ENCODE peak calls at places on chromosomes 11 and 22, in four cellular contexts. Q, Z, S and A are unnamed samples.

GRCh38 chr11:105220175-105220574 is 80.6 kb upstream of the CARD18 start:
- DNase-seq in S (no peak), Z (no peak), Q (no peak), A (no peak)

GRCh38 chr11:125433454-125434121 is 62.5 kb downstream of the FEZ1 start:
- DNase-seq in Q (peak; percentile 89), Z (no peak), S (peak; percentile 51), A (peak; percentile 61)

GRCh38 chr11:106091480-106092123 is 14.1 kb downstream of the AASDHPPT start:
- DNase-seq in S (peak; percentile 79), Q (no peak), Z (no peak), A (peak; percentile 49)

GRCh38 chr11:121936781-121937447 is 179.1 kb downstream of the BLID start:
- DNase-seq in S (peak; percentile 91), Q (no peak), Z (no peak), A (peak; percentile 64)

GRCh38 chr22:42684462-42685195 is 35.4 kb upstream of the CYB5R3 start:
- DNase-seq in S (peak; percentile 67), Q (no peak), Z (no peak), A (no peak)

GRCh38 chr22:16933274-16933923 is 74.6 kb downstream of the GAB4 start:
- DNase-seq in Z (no peak), S (no peak), Q (no peak), A (no peak)

GRCh38 chr11:87851234-87851633 is 324.0 kb downstream of the RAB38 start:
- DNase-seq in S (peak; percentile 11), Z (no peak), Q (no peak), A (peak; percentile 16)

GRCh38 chr11:61335355-61335710 is 2.3 kb downstream of the TKFC start:
- DNase-seq in S (no peak), Q (no peak), Z (no peak), A (no peak)

GRCh38 chr11:122723576-122723975 is 68.1 kb downstream of the UBASH3B start:
- DNase-seq in Q (no peak), Z (no peak), S (no peak), A (no peak)

GRCh38 chr11:62343822-62344609 is 6.8 kb downstream of the ASRGL1 start:
- DNase-seq in S (no peak), Z (no peak), Q (no peak), A (no peak)
- TF ChIP-seq CTCF in S (no peak), Z (no peak), Q (no peak), A (no peak)

GRCh38 chr11:64268028-64268686 is 16.3 kb downstream of the BAD start:
- DNase-seq in S (no peak), Z (no peak), Q (no peak), A (no peak)

GRCh38 chr11:64275031-64275800 is 9.2 kb downstream of the BAD start:
- DNase-seq in Q (no peak), S (no peak), Z (no peak), A (no peak)

GRCh38 chr11:64268687-64269379 is 15.6 kb downstream of the BAD start:
- DNase-seq in S (peak; percentile 47), Z (peak; percentile 23), Q (peak; percentile 53), A (peak; percentile 73)

GRCh38 chr11:64269380-64270234 is 14.9 kb downstream of the BAD start:
- DNase-seq in S (peak; percentile 100), Q (peak; percentile 100), Z (peak; percentile 95), A (peak; percentile 100)

DNA sequence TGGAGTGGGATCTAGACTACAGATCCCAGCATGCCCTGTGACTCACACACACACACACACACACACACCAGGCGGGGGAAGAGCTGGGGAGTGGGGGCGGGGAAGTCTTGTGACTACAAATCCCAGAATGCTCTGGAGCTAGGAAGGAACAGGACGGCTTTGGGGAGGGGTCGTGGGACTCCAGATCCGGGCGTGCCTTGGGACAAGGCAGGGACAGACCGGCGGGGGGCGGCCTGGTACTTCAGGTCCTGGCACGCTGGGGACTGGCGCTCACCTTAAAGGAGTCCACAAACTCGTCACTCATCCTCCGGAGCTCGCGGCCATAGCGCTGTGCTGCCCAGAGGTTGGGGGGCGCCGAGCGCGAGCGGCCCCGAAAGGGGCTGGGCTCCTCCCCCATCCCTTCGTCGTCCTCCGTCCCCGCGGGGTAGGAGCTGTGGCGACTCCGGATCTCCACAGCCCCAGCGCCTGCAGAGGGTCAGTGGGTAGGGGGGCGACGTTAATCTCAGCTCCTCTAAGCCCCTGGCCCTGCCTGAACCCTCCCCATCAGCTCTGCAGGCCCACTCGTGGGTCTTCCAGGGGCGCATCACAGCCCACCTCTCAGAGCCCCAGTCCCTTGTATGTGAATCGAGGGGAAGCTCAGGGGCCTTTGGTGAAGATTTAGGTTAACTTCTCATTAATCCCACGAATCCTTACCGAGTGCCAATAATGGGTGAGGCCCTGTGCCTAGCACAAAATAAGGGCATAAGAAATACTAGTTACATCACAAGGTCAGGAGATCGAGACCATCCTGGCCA is 12.9 kb downstream of the BAD start:
- DNase-seq in S (peak; percentile 92), Q (peak; percentile 99), Z (peak; percentile 76), A (peak; percentile 89)
- TF ChIP-seq CTCF in S (no peak), Q (peak; percentile 33), Z (no peak), A (no peak)

DNA sequence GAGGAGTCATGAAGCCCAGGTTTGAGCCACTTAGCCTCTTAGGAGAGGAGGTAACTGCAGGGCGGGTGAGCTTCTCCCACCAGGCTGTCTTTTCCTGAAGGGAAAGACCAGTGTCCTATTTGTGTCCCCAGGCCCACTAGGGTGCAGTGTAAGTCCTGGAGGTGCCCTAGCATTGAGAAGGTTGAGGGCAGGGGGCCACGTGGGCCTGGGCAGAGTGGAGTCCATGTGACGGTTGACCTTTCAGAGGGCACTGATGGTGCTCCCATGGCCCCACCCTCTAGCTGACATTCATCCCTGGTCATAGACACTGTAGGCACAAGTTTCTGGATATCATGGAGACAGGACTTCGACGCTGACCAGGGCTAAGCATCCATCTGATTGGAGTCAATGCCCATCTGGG is 44.1 kb upstream of the TP53I11 start:
- DNase-seq in Z (no peak), Q (peak; percentile 25), S (no peak), A (no peak)
- TF ChIP-seq CTCF in Z (no peak), Q (no peak), S (no peak), A (no peak)

DNA sequence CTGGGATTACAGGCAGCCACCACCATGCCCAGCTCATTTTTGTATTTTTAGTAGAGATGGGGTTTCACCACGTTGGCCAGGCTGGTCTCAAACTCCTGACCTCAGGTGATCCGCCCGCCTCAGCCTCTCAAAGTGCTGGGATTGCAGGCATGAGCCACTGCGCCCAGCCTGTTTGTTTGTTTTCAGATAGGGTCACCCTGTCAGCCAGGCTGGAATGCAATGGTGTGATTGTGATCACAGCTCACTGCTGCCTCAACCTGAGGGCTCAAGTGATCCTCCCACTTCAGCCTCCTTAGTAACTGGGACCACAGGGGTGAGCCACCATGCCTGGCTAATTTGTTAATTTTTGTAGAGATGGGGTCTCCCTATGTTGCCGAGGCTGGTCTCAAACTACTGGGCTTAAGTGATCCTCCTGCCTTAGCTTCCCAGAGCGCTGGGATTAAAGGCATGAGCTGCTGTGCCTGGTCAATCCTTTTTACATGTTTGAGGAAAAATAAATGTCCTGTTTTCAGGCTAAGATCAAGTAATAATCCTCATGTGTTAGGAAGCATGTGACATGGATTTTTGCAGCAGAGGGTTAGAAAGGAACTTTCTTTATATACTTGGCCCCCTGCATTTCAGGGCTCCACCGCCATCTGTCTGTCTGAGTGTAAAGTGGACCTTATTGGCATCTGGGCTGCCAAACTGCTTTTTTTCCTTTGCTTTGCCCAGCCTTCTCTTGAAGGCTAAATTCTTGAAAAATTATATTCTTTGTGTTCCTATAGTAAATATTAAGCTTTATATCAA is 4.8 kb upstream of the SLC3A2 start:
- DNase-seq in Q (no peak), Z (no peak), S (no peak), A (no peak)
- TF ChIP-seq CTCF in Q (no peak), Z (no peak), S (no peak), A (no peak)

GRCh38 chr11:65377777-65378176 is 4.7 kb downstream of the SLC25A45 start:
- DNase-seq in S (no peak), Z (no peak), Q (no peak), A (no peak)

GRCh38 chr11:65375012-65375411 is 7.4 kb downstream of the SLC25A45 start:
- DNase-seq in Q (no peak), S (no peak), Z (no peak), A (peak; percentile 40)

GRCh38 chr11:65378208-65378927 is 4.1 kb downstream of the SLC25A45 start:
- DNase-seq in Q (no peak), Z (no peak), S (no peak), A (no peak)

GRCh38 chr11:65377036-65377435 is 5.4 kb downstream of the SLC25A45 start:
- DNase-seq in S (no peak), Z (no peak), Q (no peak), A (no peak)

GRCh38 chr11:65376138-65376713 is 6.2 kb downstream of the SLC25A45 start:
- DNase-seq in S (no peak), Q (no peak), Z (no peak), A (no peak)
- TF ChIP-seq CTCF in S (no peak), Q (no peak), Z (no peak), A (no peak)

GRCh38 chr22:50141891-50142363 is 28.6 kb upstream of the PANX2 start:
- DNase-seq in Z (no peak), Q (peak; percentile 76), S (no peak), A (no peak)
- TF ChIP-seq CTCF in Z (no peak), Q (peak; percentile 62), S (no peak), A (no peak)

DNA sequence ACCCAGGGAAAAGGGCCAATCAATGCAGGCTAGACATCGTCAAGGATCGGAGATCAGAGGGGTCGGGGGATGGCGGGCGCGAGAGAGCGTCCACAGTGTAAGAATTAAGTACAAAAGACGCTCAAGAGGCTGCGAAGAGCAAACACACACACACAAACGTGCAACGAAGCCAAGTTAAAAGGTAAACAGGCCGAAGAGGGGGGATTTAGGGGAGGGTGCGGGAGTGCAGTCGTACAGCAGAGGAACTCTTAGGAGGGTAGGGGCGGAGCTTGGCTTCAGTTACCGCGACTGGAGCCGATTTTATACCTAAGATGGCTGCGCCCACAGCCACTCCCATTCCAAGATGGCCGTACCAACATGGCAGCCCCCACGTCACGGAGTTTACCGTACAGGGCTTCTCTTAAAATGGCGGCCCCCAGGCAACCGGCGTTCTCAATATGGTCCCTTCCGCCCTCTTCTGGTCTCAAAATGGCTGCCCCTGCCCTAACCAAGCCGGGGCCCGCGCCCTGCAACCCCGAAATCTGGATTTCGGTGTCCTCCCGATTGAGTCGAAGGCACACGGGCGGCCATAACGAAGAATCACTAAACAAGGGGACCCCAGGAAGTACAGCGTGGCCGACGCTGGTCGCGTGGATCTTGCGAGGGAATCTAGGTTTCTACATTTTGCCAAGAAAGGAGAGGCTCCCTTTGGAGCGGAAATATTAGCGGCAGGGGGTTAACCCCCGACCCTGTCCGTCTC is 2.0 kb downstream of the GNG3 start:
- DNase-seq in Q (peak; percentile 100), S (peak; percentile 98), Z (peak; percentile 93), A (peak; percentile 85)
- TF ChIP-seq CTCF in Q (no peak), S (no peak), Z (no peak), A (no peak)

GRCh38 chr11:131671320-131671719 is 300.9 kb downstream of the NTM start:
- DNase-seq in S (no peak), Q (no peak), Z (no peak), A (no peak)

GRCh38 chr11:131666617-131667016 is 296.2 kb downstream of the NTM start:
- DNase-seq in Z (no peak), S (peak; percentile 70), Q (no peak), A (no peak)

GRCh38 chr11:131667566-131667965 is 297.2 kb downstream of the NTM start:
- DNase-seq in Z (no peak), S (no peak), Q (no peak), A (no peak)

GRCh38 chr11:131670876-131671275 is 300.5 kb downstream of the NTM start:
- DNase-seq in S (no peak), Q (no peak), Z (no peak), A (no peak)

GRCh38 chr11:131668867-131669780 is 298.7 kb downstream of the NTM start:
- DNase-seq in Q (peak; percentile 92), S (peak; percentile 48), Z (no peak), A (peak; percentile 0)
- TF ChIP-seq CTCF in Q (peak; percentile 94), S (peak; percentile 70), Z (peak; percentile 46), A (no peak)